ENCODE peak calls at places on chromosomes 16 and 17, in ten cellular contexts. K is stomach, G is fibroblast of the aortic adventitia, W is tibial nerve, R is HCT116, Q is kidney epithelial cell, H is fibroblast of lung, X is HFF-Myc, F is AG09309, M is colonic mucosa. P is an unnamed sample.

GRCh38 chr17:6924121-6924676 is 71.7 kb upstream of the ALOX12 start:
- DNase-seq in W (no peak), K (no peak), G (peak; percentile 20), R (no peak), X (no peak), M (no peak), Q (no peak), F (no peak), H (no peak), P (no peak)

GRCh38 chr17:41333836-41334235 is 16.8 kb downstream of the KRT33A start:
- DNase-seq in G (no peak), K (no peak), Q (no peak), R (no peak), X (no peak), H (no peak), M (no peak), F (no peak), W (no peak), P (no peak)

GRCh38 chr16:3497771-3498170 is 2.5 kb upstream of the C16orf90 start:
- DNase-seq in Q (no peak), R (no peak), W (no peak), M (no peak), G (no peak), H (no peak), X (no peak), F (no peak), K (no peak), P (no peak)

GRCh38 chr17:7374353-7374752 is 6.5 kb upstream of the TNK1 start:
- DNase-seq in G (no peak), F (no peak), M (no peak), H (no peak), X (no peak), K (no peak), W (no peak), Q (no peak), R (no peak), P (no peak)

GRCh38 chr16:57503366-57503765 is 17.1 kb upstream of the DOK4 start:
- DNase-seq in R (no peak), H (no peak), Q (no peak), F (no peak), M (no peak), K (no peak), W (no peak), G (no peak), X (no peak), P (no peak)

GRCh38 chr17:5816491-5816890 is 232.2 kb upstream of the NLRP1 start:
- DNase-seq in X (no peak), H (no peak), F (no peak), Q (no peak), R (no peak), W (no peak), G (no peak), M (no peak), K (no peak), P (no peak)

GRCh38 chr17:310111-311010 is 42.2 kb downstream of the RPH3AL start:
- DNase-seq in F (no peak), G (no peak), K (no peak), Q (no peak), X (no peak), H (no peak), W (no peak), M (no peak), R (no peak), P (no peak)

GRCh38 chr17:66920426-66920825 is 44.1 kb upstream of the CACNG4 start:
- DNase-seq in Q (no peak), X (no peak), M (no peak), F (no peak), K (no peak), R (no peak), H (no peak), W (no peak), G (no peak), P (no peak)

GRCh38 chr17:75822800-75823166 is 21.4 kb downstream of the UNC13D start:
- DNase-seq in G (no peak), H (no peak), K (no peak), X (no peak), M (no peak), W (no peak), F (no peak), Q (no peak), R (no peak), P (no peak)

GRCh38 chr16:80583466-80583865 is 42.7 kb downstream of the DYNLRB2 start:
- DNase-seq in Q (no peak), K (no peak), H (peak; percentile 34), M (no peak), F (peak; percentile 45), X (peak; percentile 16), G (peak; percentile 29), W (no peak), R (no peak), P (peak; percentile 83)

GRCh38 chr16:11985250-11985649 is 8.7 kb downstream of the SNX29 start:
- DNase-seq in G (peak; percentile 31), R (no peak), M (no peak), H (no peak), X (no peak), K (no peak), Q (no peak), W (no peak), F (no peak), P (no peak)

GRCh38 chr16:86048882-86049585 is 150.1 kb downstream of the IRF8 start:
- DNase-seq in K (no peak), G (no peak), M (no peak), W (no peak), F (no peak), R (no peak), H (no peak), X (no peak), Q (no peak), P (no peak)

GRCh38 chr17:42673885-42674754 is 2.7 kb downstream of the PLEKHH3 start:
- DNase-seq in X (no peak), K (peak; percentile 45), H (peak; percentile 82), Q (no peak), R (no peak), F (no peak), M (peak; percentile 57), G (peak; percentile 64), W (no peak), P (peak; percentile 66)

DNA sequence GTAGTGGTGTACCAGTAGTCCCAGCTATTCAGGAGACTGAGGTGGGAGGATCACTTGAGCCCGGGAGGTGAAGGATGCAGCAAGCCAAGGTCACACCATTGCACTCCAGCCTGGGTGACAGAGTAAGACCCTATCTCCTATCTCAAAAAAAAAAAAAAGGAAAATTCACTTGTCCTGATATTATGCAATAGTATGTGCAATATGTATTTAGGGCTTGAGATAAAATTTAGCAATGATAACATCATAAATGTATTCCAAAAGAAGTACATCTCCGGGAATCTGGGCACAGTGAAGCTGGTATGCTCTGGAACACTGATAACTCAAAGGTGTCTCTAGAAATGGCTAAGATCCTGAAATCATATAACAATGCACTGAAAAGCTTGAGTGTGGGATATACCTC is 74.5 kb downstream of the NCOR1 start:
- DNase-seq in G (no peak), K (no peak), R (no peak), F (no peak), M (no peak), X (no peak), Q (no peak), H (no peak), W (no peak), P (no peak)
- H3K4me3 ChIP-seq in G (no peak overlapping the region), K (no peak overlapping the region), R (no peak overlapping the region), F (no peak overlapping the region), M (no peak overlapping the region), X (no peak overlapping the region), Q (no peak overlapping the region), H (no peak overlapping the region), W (no peak overlapping the region), P (no peak overlapping the region)

GRCh38 chr17:73007447-73007846 is 85.0 kb downstream of the SLC39A11 start:
- DNase-seq in W (no peak), K (peak; percentile 57), M (peak; percentile 32), Q (no peak), G (peak; percentile 38), H (peak; percentile 67), F (no peak), X (no peak), R (no peak), P (no peak)
- TF ChIP-seq CTCF in W (no peak), K (no peak), M (no peak), Q (no peak), G (no peak), H (no peak), F (no peak), X (no peak), R (no peak), P (no peak)

GRCh38 chr16:49755291-49755611 is 100.7 kb downstream of the ZNF423 start:
- DNase-seq in K (no peak), W (peak; percentile 53), F (peak; percentile 18), M (peak; percentile 42), X (peak; percentile 29), G (peak; percentile 71), Q (peak; percentile 32), H (peak; percentile 56), R (peak; percentile 10), P (peak; percentile 40)
- H3K4me3 ChIP-seq in K (peak overlapping the region; percentile 29), W (peak overlapping the region; percentile 48), F (peak overlapping the region; percentile 39), M (peak overlapping the region; percentile 30), X (peak overlapping the region; percentile 11), G (peak overlapping the region; percentile 48), Q (peak overlapping the region; percentile 16), H (peak overlapping the region; percentile 27), R (no peak overlapping the region), P (peak overlapping the region; percentile 33)

GRCh38 chr16:987846-988245 is 6.3 kb downstream of the SOX8 start:
- DNase-seq in G (no peak), K (no peak), H (no peak), R (no peak), W (no peak), Q (no peak), F (no peak), M (no peak), X (no peak), P (no peak)

GRCh38 chr16:985646-986400 is 4.3 kb downstream of the SOX8 start:
- DNase-seq in K (no peak), F (no peak), H (no peak), Q (no peak), G (no peak), W (no peak), X (no peak), R (no peak), M (no peak), P (no peak)

GRCh38 chr16:988465-989353 is 7.1 kb downstream of the SOX8 start:
- DNase-seq in G (no peak), M (no peak), K (no peak), R (no peak), Q (no peak), W (peak; percentile 48), X (no peak), H (no peak), F (no peak), P (no peak)

GRCh38 chr16:986411-986810 is 4.8 kb downstream of the SOX8 start:
- DNase-seq in G (no peak), R (no peak), K (no peak), W (no peak), F (no peak), Q (no peak), X (no peak), M (no peak), H (no peak), P (no peak)

DNA sequence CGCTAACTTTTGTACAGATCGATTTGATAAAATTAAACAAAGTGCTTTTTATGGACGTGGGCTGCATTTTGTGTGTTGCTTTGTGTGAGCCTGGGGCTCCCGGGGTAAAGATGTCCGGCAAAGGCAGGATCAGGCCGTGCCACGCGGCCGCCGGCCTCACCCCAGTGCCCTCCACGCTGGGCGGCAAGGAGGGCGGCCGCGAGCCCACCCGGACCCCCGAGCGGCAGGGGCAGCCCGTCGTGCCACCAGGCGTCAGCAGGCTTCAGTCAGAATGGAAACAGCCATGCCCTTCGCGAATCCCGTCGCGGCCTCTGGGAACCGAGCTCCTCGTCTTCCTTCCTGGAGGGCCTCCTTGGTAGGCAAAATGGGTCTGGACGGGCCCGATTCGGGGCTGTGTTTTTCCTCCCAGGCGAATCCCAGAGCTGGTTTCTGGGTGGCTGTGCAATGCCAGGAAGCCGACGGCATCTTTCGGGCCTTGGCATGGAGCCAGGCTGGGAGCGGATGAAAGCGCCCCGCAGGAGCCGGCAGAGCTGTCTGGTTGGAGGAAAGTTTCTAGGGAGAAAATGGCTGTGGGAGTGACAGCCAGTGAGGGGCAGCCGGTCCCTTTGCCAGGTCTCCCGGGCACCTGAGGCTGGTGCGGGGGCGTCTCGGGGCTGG is 5.5 kb downstream of the SOX8 start:
- DNase-seq in G (no peak), X (no peak), W (no peak), F (no peak), Q (no peak), H (no peak), M (no peak), K (no peak), R (no peak), P (no peak)
- TF ChIP-seq CTCF in G (no peak), X (no peak), W (no peak), F (no peak), Q (no peak), H (no peak), M (no peak), K (no peak), R (no peak), P (no peak)

P was measured in foreskin fibroblast.